ENCODE peak calls at places on chromosomes 13 and 19, in six cellular contexts. One of them, this sample, is unnamed. For H3K27me3, the result is how much of the 10 kb centered on the place peaks cover.

GRCh38 chr13:23966221-23966690 is 69.0 kb upstream of the C1QTNF9B start:
- DNase-seq in uterus: no peak
- DNase-seq in lower lobe of right lung: no peak
- DNase-seq in kidney epithelial cell: no peak
- DNase-seq in HL-60: no peak
- DNase-seq in CD4-positive, alpha-beta T cell: no peak
- DNase-seq in this sample: no peak

GRCh38 chr19:50897191-50897607 is 14.0 kb downstream of the KLK4 start:
- DNase-seq in uterus: no peak
- DNase-seq in lower lobe of right lung: no peak
- DNase-seq in kidney epithelial cell: no peak
- DNase-seq in HL-60: no peak
- DNase-seq in CD4-positive, alpha-beta T cell: no peak
- DNase-seq in this sample: peak

GRCh38 chr19:342801-343421 is 1.7 kb downstream of the MIER2 start:
- DNase-seq in uterus: peak
- DNase-seq in lower lobe of right lung: peak
- DNase-seq in kidney epithelial cell: peak
- DNase-seq in HL-60: no peak
- DNase-seq in CD4-positive, alpha-beta T cell: no peak
- DNase-seq in this sample: no peak

GRCh38 chr13:42524487-42525034 is 49.4 kb upstream of the TNFSF11 start:
- DNase-seq in uterus: no peak
- DNase-seq in lower lobe of right lung: no peak
- DNase-seq in kidney epithelial cell: no peak
- DNase-seq in HL-60: no peak
- DNase-seq in CD4-positive, alpha-beta T cell: no peak
- DNase-seq in this sample: peak

GRCh38 chr13:113901642-113902041 is 37.8 kb upstream of the GAS6 start:
- DNase-seq in uterus: no peak
- DNase-seq in lower lobe of right lung: no peak
- DNase-seq in kidney epithelial cell: no peak
- DNase-seq in HL-60: no peak
- DNase-seq in CD4-positive, alpha-beta T cell: no peak
- DNase-seq in this sample: no peak

GRCh38 chr13:68982961-68983619 is 1124.5 kb upstream of the ATXN8OS start:
- DNase-seq in uterus: no peak
- DNase-seq in lower lobe of right lung: no peak
- DNase-seq in kidney epithelial cell: no peak
- DNase-seq in HL-60: no peak
- DNase-seq in CD4-positive, alpha-beta T cell: no peak
- DNase-seq in this sample: no peak

GRCh38 chr13:42667638-42668037 is 93.7 kb downstream of the TNFSF11 start:
- DNase-seq in uterus: no peak
- DNase-seq in lower lobe of right lung: no peak
- DNase-seq in kidney epithelial cell: no peak
- DNase-seq in HL-60: no peak
- DNase-seq in CD4-positive, alpha-beta T cell: no peak
- DNase-seq in this sample: no peak

GRCh38 chr19:51573331-51573730 is 2.2 kb downstream of the ZNF175 start:
- DNase-seq in uterus: no peak
- DNase-seq in lower lobe of right lung: no peak
- DNase-seq in kidney epithelial cell: no peak
- DNase-seq in HL-60: no peak
- DNase-seq in CD4-positive, alpha-beta T cell: no peak
- DNase-seq in this sample: no peak

GRCh38 chr19:18788782-18789421 is 2.2 kb downstream of the COMP start:
- DNase-seq in uterus: no peak
- DNase-seq in lower lobe of right lung: no peak
- DNase-seq in kidney epithelial cell: no peak
- DNase-seq in HL-60: no peak
- DNase-seq in CD4-positive, alpha-beta T cell: no peak
- DNase-seq in this sample: no peak

GRCh38 chr13:114162533-114162922 is 16.5 kb upstream of the CFAP97D2 start:
- DNase-seq in uterus: no peak
- DNase-seq in lower lobe of right lung: no peak
- DNase-seq in kidney epithelial cell: no peak
- DNase-seq in HL-60: no peak
- DNase-seq in CD4-positive, alpha-beta T cell: no peak
- DNase-seq in this sample: no peak

GRCh38 chr19:16273005-16273404 is 51.6 kb upstream of the KLF2 start:
- DNase-seq in uterus: no peak
- DNase-seq in lower lobe of right lung: no peak
- DNase-seq in kidney epithelial cell: no peak
- DNase-seq in HL-60: no peak
- DNase-seq in CD4-positive, alpha-beta T cell: no peak
- DNase-seq in this sample: no peak

GRCh38 chr19:14555918-14556661 is 15.8 kb downstream of the NDUFB7 start:
- DNase-seq in uterus: no peak
- DNase-seq in lower lobe of right lung: no peak
- DNase-seq in kidney epithelial cell: no peak
- DNase-seq in HL-60: no peak
- DNase-seq in CD4-positive, alpha-beta T cell: no peak
- DNase-seq in this sample: no peak

GRCh38 chr19:9043524-9043923 is 33.3 kb upstream of the MUC16 start:
- DNase-seq in uterus: no peak
- DNase-seq in lower lobe of right lung: no peak
- DNase-seq in kidney epithelial cell: no peak
- DNase-seq in HL-60: no peak
- DNase-seq in CD4-positive, alpha-beta T cell: no peak
- DNase-seq in this sample: no peak

GRCh38 chr19:45864629-45865082 is 530 bp downstream of the FOXA3 start:
- DNase-seq in uterus: no peak
- DNase-seq in lower lobe of right lung: no peak
- DNase-seq in kidney epithelial cell: no peak
- DNase-seq in HL-60: no peak
- DNase-seq in CD4-positive, alpha-beta T cell: no peak
- DNase-seq in this sample: no peak

GRCh38 chr19:9584073-9584833 is at the start of gene ZNF121:
- DNase-seq in uterus: peak
- DNase-seq in lower lobe of right lung: peak
- DNase-seq in kidney epithelial cell: peak
- DNase-seq in HL-60: peak
- DNase-seq in CD4-positive, alpha-beta T cell: peak
- DNase-seq in this sample: peak

GRCh38 chr13:113110048-113110851 is 4.7 kb downstream of the F7 start:
- DNase-seq in uterus: no peak
- DNase-seq in lower lobe of right lung: peak
- DNase-seq in kidney epithelial cell: no peak
- DNase-seq in HL-60: no peak
- DNase-seq in CD4-positive, alpha-beta T cell: no peak
- DNase-seq in this sample: no peak

GRCh38 chr19:7004313-7004931 is 16.8 kb downstream of the MBD3L2B start:
- DNase-seq in uterus: no peak
- DNase-seq in lower lobe of right lung: no peak
- DNase-seq in kidney epithelial cell: peak
- DNase-seq in HL-60: no peak
- DNase-seq in CD4-positive, alpha-beta T cell: no peak
- DNase-seq in this sample: no peak

GRCh38 chr13:49356224-49356623 is 87.6 kb downstream of the CAB39L start:
- DNase-seq in uterus: no peak
- DNase-seq in lower lobe of right lung: no peak
- DNase-seq in kidney epithelial cell: peak
- DNase-seq in HL-60: no peak
- DNase-seq in CD4-positive, alpha-beta T cell: no peak
- DNase-seq in this sample: no peak

GRCh38 chr19:10593820-10594637 is 6.9 kb upstream of the AP1M2 start:
- DNase-seq in uterus: no peak
- DNase-seq in lower lobe of right lung: peak
- DNase-seq in kidney epithelial cell: no peak
- DNase-seq in HL-60: no peak
- DNase-seq in CD4-positive, alpha-beta T cell: no peak
- DNase-seq in this sample: peak

DNA sequence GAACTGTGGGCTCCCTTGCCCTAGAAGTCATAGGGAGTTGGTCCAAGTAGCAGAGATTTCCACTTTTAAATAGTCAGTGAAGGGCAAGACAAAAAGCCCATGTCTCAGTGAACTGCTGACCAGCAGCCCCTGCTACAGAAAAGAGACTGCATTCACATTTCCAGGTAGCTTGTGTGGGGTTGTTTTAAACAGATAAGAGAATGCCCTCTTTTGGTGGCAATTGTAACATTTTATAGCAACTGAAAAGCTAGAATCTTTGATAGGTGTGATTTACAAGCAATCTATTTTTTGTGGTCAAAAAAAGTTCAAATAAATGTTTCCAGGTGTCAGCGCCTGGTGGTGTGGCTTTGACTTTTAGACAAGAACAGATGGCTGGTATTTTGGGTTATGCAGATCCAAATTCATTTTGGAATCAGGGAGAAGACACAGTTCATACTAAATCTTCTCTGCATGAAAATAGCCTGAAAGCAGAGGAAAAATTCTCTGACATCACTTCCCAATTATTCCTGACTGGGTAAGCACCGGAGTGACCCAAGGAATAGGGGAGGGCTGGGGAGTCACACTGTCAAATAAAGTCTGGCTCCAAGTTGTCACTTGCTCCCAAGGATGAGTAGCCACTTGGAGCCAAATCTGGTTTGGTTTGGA is 26.2 kb upstream of the GPR12 start:
- DNase-seq in uterus: no peak
- DNase-seq in lower lobe of right lung: no peak
- DNase-seq in kidney epithelial cell: no peak
- DNase-seq in HL-60: no peak
- DNase-seq in CD4-positive, alpha-beta T cell: no peak
- DNase-seq in this sample: no peak
- TF ChIP-seq CTCF in uterus: no peak
- TF ChIP-seq CTCF in lower lobe of right lung: no peak
- TF ChIP-seq CTCF in kidney epithelial cell: no peak
- TF ChIP-seq CTCF in HL-60: no peak
- TF ChIP-seq CTCF in CD4-positive, alpha-beta T cell: no peak
- TF ChIP-seq CTCF in this sample: no peak

GRCh38 chr19:35165200-35166058 is 10.9 kb downstream of the FXYD5 start:
- DNase-seq in uterus: no peak
- DNase-seq in lower lobe of right lung: no peak
- DNase-seq in kidney epithelial cell: no peak
- DNase-seq in HL-60: no peak
- DNase-seq in CD4-positive, alpha-beta T cell: no peak
- DNase-seq in this sample: no peak

GRCh38 chr19:35166100-35167063 is 11.8 kb downstream of the FXYD5 start:
- DNase-seq in uterus: no peak
- DNase-seq in lower lobe of right lung: no peak
- DNase-seq in kidney epithelial cell: no peak
- DNase-seq in HL-60: no peak
- DNase-seq in CD4-positive, alpha-beta T cell: no peak
- DNase-seq in this sample: no peak

GRCh38 chr19:35161434-35161743 is 6.9 kb downstream of the FXYD5 start:
- DNase-seq in uterus: no peak
- DNase-seq in lower lobe of right lung: no peak
- DNase-seq in kidney epithelial cell: no peak
- DNase-seq in HL-60: no peak
- DNase-seq in CD4-positive, alpha-beta T cell: no peak
- DNase-seq in this sample: no peak

GRCh38 chr19:35162471-35163326 is 8.2 kb downstream of the FXYD5 start:
- DNase-seq in uterus: no peak
- DNase-seq in lower lobe of right lung: no peak
- DNase-seq in kidney epithelial cell: no peak
- DNase-seq in HL-60: no peak
- DNase-seq in CD4-positive, alpha-beta T cell: no peak
- DNase-seq in this sample: no peak

GRCh38 chr19:35164418-35164817 is 9.9 kb downstream of the FXYD5 start:
- DNase-seq in uterus: no peak
- DNase-seq in lower lobe of right lung: no peak
- DNase-seq in kidney epithelial cell: no peak
- DNase-seq in HL-60: no peak
- DNase-seq in CD4-positive, alpha-beta T cell: no peak
- DNase-seq in this sample: no peak
- H3K27me3 ChIP-seq in uterus: under half
- H3K27me3 ChIP-seq in lower lobe of right lung: under half
- H3K27me3 ChIP-seq in kidney epithelial cell: under half
- H3K27me3 ChIP-seq in HL-60: under half
- H3K27me3 ChIP-seq in CD4-positive, alpha-beta T cell: under half
- H3K27me3 ChIP-seq in this sample: under half

GRCh38 chr13:100751826-100752225 is 77.2 kb upstream of the TMTC4 start:
- DNase-seq in uterus: no peak
- DNase-seq in lower lobe of right lung: no peak
- DNase-seq in kidney epithelial cell: no peak
- DNase-seq in HL-60: no peak
- DNase-seq in CD4-positive, alpha-beta T cell: no peak
- DNase-seq in this sample: no peak
- TF ChIP-seq CTCF in uterus: no peak
- TF ChIP-seq CTCF in lower lobe of right lung: no peak
- TF ChIP-seq CTCF in kidney epithelial cell: no peak
- TF ChIP-seq CTCF in HL-60: no peak
- TF ChIP-seq CTCF in CD4-positive, alpha-beta T cell: no peak
- TF ChIP-seq CTCF in this sample: no peak

DNA sequence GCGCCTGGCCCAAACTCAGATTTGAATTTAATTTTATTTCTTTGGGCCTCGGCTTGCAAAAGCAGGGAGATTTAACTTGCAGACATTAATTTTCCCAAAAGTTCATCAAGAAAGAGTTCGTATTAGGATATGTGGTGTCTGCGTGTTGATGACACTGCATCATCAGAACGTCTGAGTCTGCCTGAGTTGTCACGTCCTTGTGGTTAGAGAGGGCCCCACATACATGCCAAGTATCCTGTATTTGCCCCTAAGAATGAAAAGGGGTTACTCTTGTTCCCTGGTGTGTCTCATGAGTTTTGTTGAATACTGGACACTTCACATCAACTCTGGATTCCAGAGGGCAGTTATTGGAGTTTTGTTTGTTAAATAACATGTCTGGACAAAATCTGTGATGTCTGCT is 5.6 kb upstream of the TEX29 start:
- DNase-seq in uterus: no peak
- DNase-seq in lower lobe of right lung: no peak
- DNase-seq in kidney epithelial cell: no peak
- DNase-seq in HL-60: no peak
- DNase-seq in CD4-positive, alpha-beta T cell: no peak
- DNase-seq in this sample: no peak
- H3K27me3 ChIP-seq in uterus: under half
- H3K27me3 ChIP-seq in lower lobe of right lung: under half
- H3K27me3 ChIP-seq in kidney epithelial cell: under half
- H3K27me3 ChIP-seq in HL-60: under half
- H3K27me3 ChIP-seq in CD4-positive, alpha-beta T cell: under half
- H3K27me3 ChIP-seq in this sample: under half

This sample was measured in GM06990.